ENCODE peak calls at places on chromosomes 13 and 19, in ten cellular contexts. O is GM04504; X is activated naive CD4-positive, alpha-beta T cell; K is stimulated activated CD4-positive, alpha-beta T cell treated with anti-CD3 and anti-CD28 coated beads, Interleukin-12 subunit alpha, Interleukin-12 subunit beta, amount 100 ng/mL, for 24 hours; Z is stimulated activated CD8-positive, alpha-beta memory T cell treated with anti-CD3 and anti-CD28 coated beads, Interleukin-12 subunit alpha, Interleukin-12 subunit beta, amount 100 ng/mL, for 1 hour; N is HAP-1; P is left lobe of liver; T is T-cell; B is germinal center; Y is T47D. H is an unnamed sample.
A peak's percentile ranks its signal among the peaks of the same experiment; 100 is the strongest.

GRCh38 chr19:51980116-51980736 is 6.4 kb downstream of the ZNF350 start:
- DNase-seq in O (no peak), X (no peak), K (no peak), Z (no peak), N (no peak), P (no peak), T (no peak), B (no peak), Y (no peak), H (no peak)

GRCh38 chr19:33422369-33423180 is 49.1 kb downstream of the CEBPG start:
- DNase-seq in O (no peak), X (no peak), K (no peak), Z (no peak), N (no peak), P (no peak), T (no peak), B (no peak), Y (no peak), H (no peak)

GRCh38 chr13:40236566-40237168 is 429.8 kb downstream of the FOXO1 start:
- DNase-seq in O (no peak), X (no peak), K (no peak), Z (no peak), N (no peak), P (no peak), T (no peak), B (no peak), Y (no peak), H (no peak)

GRCh38 chr13:112959206-112959605 is 9.8 kb upstream of the MCF2L start:
- DNase-seq in O (no peak), X (no peak), K (no peak), Z (no peak), N (no peak), P (no peak), T (no peak), B (no peak), Y (no peak), H (no peak)

GRCh38 chr13:31064636-31065035 is 97.1 kb downstream of the HSPH1 start:
- DNase-seq in O (no peak), X (no peak), K (no peak), Z (no peak), N (no peak), P (no peak), T (no peak), B (no peak), Y (no peak), H (no peak)

GRCh38 chr19:7699422-7700127 is 2.4 kb downstream of the FCER2 start:
- DNase-seq in O (no peak), X (no peak), K (peak; percentile 58), Z (no peak), N (no peak), P (no peak), T (no peak), B (no peak), Y (no peak), H (no peak)

GRCh38 chr13:25882732-25883357 is 169.0 kb downstream of the SHISA2 start:
- DNase-seq in O (no peak), X (no peak), K (no peak), Z (no peak), N (no peak), P (no peak), T (no peak), B (no peak), Y (no peak), H (no peak)

GRCh38 chr19:7871530-7872305 is 2.5 kb downstream of the PRR36 start:
- DNase-seq in O (peak; percentile 75), X (peak; percentile 70), K (peak; percentile 83), Z (peak; percentile 49), N (peak; percentile 92), P (peak; percentile 76), T (peak; percentile 88), B (peak; percentile 80), Y (peak; percentile 72), H (peak; percentile 70)

GRCh38 chr19:18781047-18781600 is 10.0 kb downstream of the COMP start:
- DNase-seq in O (no peak), X (no peak), K (no peak), Z (no peak), N (no peak), P (no peak), T (no peak), B (no peak), Y (no peak), H (no peak)

H was measured in endothelial cell.